ENCODE peak calls at places on chromosomes 12 and 14, in ten cellular contexts. K, X, S, T, Z, N, B, E, M and V are unnamed samples. For H3K4me1, the result is how much of the 10 kb centered on the place peaks cover.

GRCh38 chr12:89556976-89557375 is 31.1 kb upstream of the POC1B start:
- DNase-seq in N (no peak), X (no peak), B (no peak), Z (no peak), K (no peak), T (no peak), E (no peak), M (no peak), S (no peak), V (no peak)

GRCh38 chr12:89461649-89462612 is 62.7 kb downstream of the GALNT4 start:
- DNase-seq in E (no peak), K (no peak), N (no peak), B (peak), S (peak), T (no peak), M (no peak), Z (peak), X (no peak), V (peak)

GRCh38 chr12:127613056-127613455 is 653.9 kb upstream of the TMEM132C start:
- DNase-seq in Z (no peak), S (no peak), K (no peak), E (no peak), X (no peak), N (no peak), M (no peak), T (no peak), B (no peak), V (no peak)

GRCh38 chr14:70422538-70422937 is 5.6 kb upstream of the SYNJ2BP start:
- DNase-seq in T (no peak), X (no peak), S (no peak), K (no peak), E (no peak), M (no peak), N (no peak), B (no peak), Z (no peak), V (no peak)

GRCh38 chr12:49233842-49234526 is 30.9 kb upstream of the TUBA1C start:
- DNase-seq in T (peak), B (no peak), S (no peak), E (no peak), M (no peak), K (no peak), X (peak), N (peak), Z (peak), V (no peak)

GRCh38 chr14:84825481-84825880 is 704.5 kb upstream of the FLRT2 start:
- DNase-seq in E (no peak), N (no peak), M (no peak), T (no peak), B (no peak), S (no peak), X (no peak), K (no peak), Z (no peak), V (no peak)

GRCh38 chr12:30926243-30927209 is at the start of gene TSPAN11:
- DNase-seq in K (peak), X (peak), N (no peak), E (no peak), S (peak), M (no peak), B (peak), Z (peak), T (no peak), V (peak)

GRCh38 chr12:54251667-54252284 is 28.1 kb downstream of the CBX5 start:
- DNase-seq in N (no peak), T (no peak), K (no peak), X (no peak), S (peak), M (no peak), Z (peak), B (peak), E (no peak), V (peak)

GRCh38 chr14:70181276-70181675 is 7.5 kb downstream of the SLC8A3 start:
- DNase-seq in S (no peak), E (no peak), T (no peak), B (no peak), Z (no peak), K (no peak), N (no peak), M (no peak), X (no peak), V (no peak)

GRCh38 chr12:93407963-93408283 is 30.2 kb downstream of the NUDT4 start:
- DNase-seq in M (no peak), B (no peak), K (no peak), S (no peak), Z (no peak), T (no peak), E (no peak), X (no peak), N (no peak), V (no peak)

GRCh38 chr12:117162167-117162539 is 28.1 kb downstream of the FBXO21 start:
- DNase-seq in N (no peak), K (no peak), Z (no peak), T (no peak), B (no peak), S (no peak), M (no peak), X (no peak), E (no peak), V (no peak)
- H3K4me1 ChIP-seq in N (under half), K (under half), Z (under half), T (under half), B (under half), S (under half), M (under half), X (under half), E (under half), V (under half)

GRCh38 chr12:26042645-26043044 is 82.2 kb downstream of the BHLHE41 start:
- DNase-seq in X (no peak), N (no peak), B (no peak), S (no peak), T (no peak), M (no peak), K (no peak), E (no peak), Z (no peak), V (no peak)
- H3K4me1 ChIP-seq in X (under half), N (under half), B (under half), S (under half), T (under half), M (under half), K (under half), E (under half), Z (under half), V (half or more)

GRCh38 chr12:47222592-47222959 is 142.8 kb upstream of the AMIGO2 start:
- DNase-seq in Z (peak), K (no peak), M (no peak), T (no peak), X (no peak), N (no peak), B (no peak), S (no peak), E (no peak), V (no peak)
- H3K4me1 ChIP-seq in Z (half or more), K (under half), M (half or more), T (under half), X (under half), N (under half), B (under half), S (under half), E (half or more), V (under half)

GRCh38 chr12:7013101-7013500 is 5.2 kb downstream of the LPCAT3 start:
- DNase-seq in M (no peak), N (no peak), Z (no peak), B (no peak), X (no peak), T (no peak), S (no peak), K (no peak), E (no peak), V (no peak)

GRCh38 chr12:7012024-7012607 is 6.2 kb downstream of the LPCAT3 start:
- DNase-seq in T (no peak), N (no peak), E (no peak), X (no peak), K (no peak), B (no peak), Z (no peak), S (no peak), M (no peak), V (no peak)

GRCh38 chr12:7006639-7007038 is 11.6 kb downstream of the LPCAT3 start:
- DNase-seq in Z (no peak), K (no peak), X (no peak), M (no peak), B (no peak), N (no peak), S (no peak), E (no peak), T (no peak), V (no peak)

GRCh38 chr12:7008864-7009263 is 9.4 kb downstream of the LPCAT3 start:
- DNase-seq in S (no peak), N (no peak), K (no peak), T (no peak), E (no peak), M (no peak), B (no peak), X (no peak), Z (no peak), V (no peak)

DNA sequence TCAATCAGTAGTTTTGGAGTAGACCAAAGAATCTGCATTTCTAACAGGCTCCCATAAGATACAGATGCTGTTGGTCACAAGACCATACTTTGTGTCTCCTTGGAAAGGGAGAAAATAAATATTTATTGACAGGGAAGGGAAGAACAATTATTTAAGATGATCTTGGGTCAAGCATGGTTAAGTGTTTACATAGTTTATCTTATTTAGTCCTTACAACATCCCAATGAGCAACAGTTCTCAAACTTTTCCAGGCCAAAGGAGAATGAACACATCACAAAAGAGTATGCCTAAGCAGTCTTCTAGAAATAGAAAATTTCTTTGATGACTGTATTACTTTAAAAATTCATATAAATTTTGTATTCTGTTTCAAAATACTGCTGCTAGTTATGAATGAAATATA is 8.8 kb downstream of the LPCAT3 start:
- DNase-seq in B (no peak), E (no peak), T (no peak), X (no peak), N (no peak), S (no peak), Z (no peak), M (no peak), K (no peak), V (no peak)
- H3K4me1 ChIP-seq in B (under half), E (under half), T (under half), X (half or more), N (under half), S (under half), Z (under half), M (under half), K (under half), V (under half)

GRCh38 chr12:12823308-12823707 is 10.2 kb downstream of the DDX47 start:
- DNase-seq in N (no peak), T (no peak), Z (no peak), M (no peak), S (no peak), K (no peak), B (no peak), X (no peak), E (no peak), V (no peak)

GRCh38 chr12:12819752-12820311 is 6.7 kb downstream of the DDX47 start:
- DNase-seq in E (no peak), K (no peak), B (no peak), X (no peak), Z (no peak), N (no peak), T (no peak), M (no peak), S (peak), V (no peak)

GRCh38 chr12:12823811-12824210 is 10.7 kb downstream of the DDX47 start:
- DNase-seq in K (no peak), N (no peak), S (no peak), M (no peak), B (no peak), E (no peak), Z (no peak), X (no peak), T (no peak), V (no peak)

GRCh38 chr12:12821975-12822374 is 8.8 kb downstream of the DDX47 start:
- DNase-seq in E (no peak), B (no peak), N (no peak), T (no peak), Z (no peak), M (no peak), X (no peak), S (no peak), K (no peak), V (no peak)

GRCh38 chr12:12822886-12823285 is 9.7 kb downstream of the DDX47 start:
- DNase-seq in T (no peak), B (no peak), K (no peak), Z (no peak), M (no peak), S (no peak), N (no peak), X (no peak), E (no peak), V (no peak)
- H3K4me1 ChIP-seq in T (under half), B (under half), K (under half), Z (under half), M (under half), S (under half), N (under half), X (under half), E (under half), V (under half)

GRCh38 chr12:130828895-130829294 is 10.2 kb downstream of the STX2 start:
- DNase-seq in Z (peak), E (no peak), B (no peak), K (no peak), S (no peak), T (no peak), M (no peak), N (no peak), X (no peak), V (no peak)
- H3K4me1 ChIP-seq in Z (under half), E (under half), B (under half), K (under half), S (under half), T (under half), M (under half), N (under half), X (under half), V (under half)

GRCh38 chr14:105201928-105202513 is 20.9 kb upstream of the NUDT14 start:
- DNase-seq in S (no peak), Z (no peak), N (no peak), B (no peak), T (no peak), X (no peak), M (no peak), E (no peak), K (no peak), V (peak)
- H3K4me1 ChIP-seq in S (under half), Z (under half), N (half or more), B (under half), T (under half), X (under half), M (under half), E (under half), K (under half), V (under half)